ENCODE peak calls at places on chromosomes 5 and 9, in seven cellular contexts. E is NCI-H2107; V is A172; L is stimulated activated CD4-positive, alpha-beta T cell treated with anti-CD3 and anti-CD28 coated beads, Interleukin-1b, Interleukin-23, amount 100 ng/mL, for 48 hours; D is AG20443; N is SJCRH30; W is AG08396. J is an unnamed sample.

GRCh38 chr5:180811012-180811622 is 8.5 kb upstream of the MGAT1 start:
- DNase-seq in D (peak; percentile 21), W (no peak), N (no peak), E (no peak), L (no peak), V (no peak), J (no peak)

GRCh38 chr5:72355706-72356299 is 35.6 kb downstream of the PTCD2 start:
- DNase-seq in V (peak; percentile 75), E (no peak), N (peak; percentile 59), L (no peak), D (peak; percentile 69), W (peak; percentile 42), J (peak; percentile 63)

GRCh38 chr9:129455151-129455995 is 165.5 kb downstream of the C9orf50 start:
- DNase-seq in L (no peak), E (no peak), W (no peak), N (peak; percentile 63), V (no peak), D (peak; percentile 57), J (no peak)

GRCh38 chr5:16656561-16657191 is 39.9 kb upstream of the RETREG1 start:
- DNase-seq in V (no peak), E (no peak), W (no peak), L (no peak), N (no peak), D (peak; percentile 37), J (peak; percentile 27)

GRCh38 chr5:53161876-53162275 is 52.3 kb upstream of the MOCS2 start:
- DNase-seq in W (peak; percentile 13), D (peak; percentile 69), N (no peak), E (no peak), V (no peak), L (no peak), J (peak; percentile 63)

GRCh38 chr9:87127543-87127942 is 180.2 kb upstream of the GAS1 start:
- DNase-seq in V (no peak), N (no peak), W (no peak), D (no peak), E (no peak), L (no peak), J (no peak)

GRCh38 chr9:4077499-4078102 is 222.3 kb downstream of the GLIS3 start:
- DNase-seq in L (peak; percentile 51), N (peak; percentile 39), W (peak; percentile 54), V (peak; percentile 81), E (no peak), D (peak; percentile 82), J (peak; percentile 34)

GRCh38 chr9:613771-614347 is 227.6 kb upstream of the DMRT1 start:
- DNase-seq in L (peak; percentile 19), N (peak; percentile 80), E (no peak), D (peak; percentile 91), V (peak; percentile 86), W (peak; percentile 83), J (peak; percentile 94)

GRCh38 chr9:98931543-98931942 is 12.2 kb upstream of the COL15A1 start:
- DNase-seq in V (no peak), D (no peak), E (no peak), W (no peak), L (no peak), N (no peak), J (no peak)

GRCh38 chr5:106827061-106827460 is 843.7 kb downstream of the EFNA5 start:
- DNase-seq in E (no peak), N (no peak), V (no peak), L (no peak), W (no peak), D (no peak), J (peak; percentile 83)

GRCh38 chr5:88588609-88589008 is 294.4 kb downstream of the MEF2C start:
- DNase-seq in V (no peak), E (no peak), L (no peak), W (no peak), N (no peak), D (no peak), J (no peak)

GRCh38 chr5:174514983-174515394 is 209.4 kb upstream of the MSX2 start:
- DNase-seq in W (no peak), N (no peak), E (no peak), L (no peak), V (no peak), D (no peak), J (no peak)

GRCh38 chr5:17282283-17283120 is 65.1 kb downstream of the BASP1 start:
- DNase-seq in L (no peak), W (no peak), D (no peak), N (no peak), V (no peak), E (no peak), J (no peak)

GRCh38 chr9:14296462-14296861 is 17.5 kb downstream of the NFIB start:
- DNase-seq in V (no peak), N (no peak), D (no peak), L (no peak), E (no peak), W (no peak), J (no peak)

GRCh38 chr5:117680421-117680820 is 1105.8 kb upstream of the SEMA6A start:
- DNase-seq in W (peak; percentile 5), E (no peak), L (no peak), D (no peak), V (peak; percentile 16), N (no peak), J (peak; percentile 39)

GRCh38 chr5:53331463-53331862 is 149.0 kb upstream of the FST start:
- DNase-seq in W (peak; percentile 22), L (no peak), N (no peak), D (peak; percentile 23), V (peak; percentile 76), E (no peak), J (peak; percentile 88)

GRCh38 chr9:126516936-126517750 is 96.6 kb upstream of the LMX1B start:
- DNase-seq in E (peak; percentile 22), W (peak; percentile 88), D (peak; percentile 94), V (peak; percentile 74), N (peak; percentile 91), L (peak; percentile 64), J (peak; percentile 93)

GRCh38 chr5:113713051-113713450 is 199.6 kb downstream of the YTHDC2 start:
- DNase-seq in D (no peak), L (no peak), N (no peak), W (no peak), V (no peak), E (no peak), J (no peak)

GRCh38 chr5:32027093-32027716 is 146.9 kb downstream of the GOLPH3 start:
- DNase-seq in E (no peak), N (peak; percentile 27), W (no peak), D (no peak), V (peak; percentile 22), L (no peak), J (no peak)

GRCh38 chr9:135857371-135857786 is 50.0 kb downstream of the CAMSAP1 start:
- DNase-seq in L (no peak), W (peak; percentile 45), N (no peak), V (peak; percentile 48), E (no peak), D (peak; percentile 52), J (peak; percentile 74)

GRCh38 chr9:73745598-73745997 is 593.9 kb downstream of the ANXA1 start:
- DNase-seq in W (no peak), V (no peak), L (no peak), D (no peak), E (no peak), N (no peak), J (no peak)

GRCh38 chr5:125526940-125527339 is 780.5 kb upstream of the ZNF608 start:
- DNase-seq in D (no peak), W (no peak), L (no peak), V (no peak), E (no peak), N (no peak), J (no peak)

GRCh38 chr5:151432210-151432609 is 15.2 kb upstream of the SLC36A1 start:
- DNase-seq in N (no peak), D (no peak), L (no peak), E (no peak), V (no peak), W (no peak), J (no peak)

GRCh38 chr9:112285056-112285455 is 48.4 kb downstream of the PTBP3 start:
- DNase-seq in E (no peak), L (no peak), V (no peak), N (no peak), D (no peak), W (no peak), J (no peak)

GRCh38 chr5:177147239-177147638 is 13.7 kb downstream of the NSD1 start:
- DNase-seq in D (peak; percentile 39), N (no peak), E (no peak), W (no peak), V (no peak), L (no peak), J (no peak)

GRCh38 chr5:34012791-34013190 is 4.9 kb upstream of the AMACR start:
- DNase-seq in V (no peak), E (no peak), L (no peak), N (no peak), W (no peak), D (peak; percentile 14), J (peak; percentile 51)

GRCh38 chr5:103745353-103746065 is 182.9 kb upstream of the NUDT12 start:
- DNase-seq in V (no peak), L (no peak), W (no peak), E (no peak), N (no peak), D (no peak), J (no peak)

GRCh38 chr5:59838989-59839388 is 54.5 kb downstream of the PDE4D start:
- DNase-seq in E (no peak), W (no peak), D (no peak), V (no peak), N (no peak), L (no peak), J (no peak)

GRCh38 chr5:14115323-14115895 is 27.7 kb upstream of the TRIO start:
- DNase-seq in N (no peak), L (no peak), W (no peak), D (no peak), V (no peak), E (no peak), J (no peak)

J was measured in foreskin fibroblast.